ENCODE peak calls at places on chromosome 7, in nine cellular contexts. M is AG04449; A is CD8-positive, alpha-beta T cell; Y is right lobe of liver; F is AG04450; E is Peyer's patch; R is A549; D is lower lobe of right lung; O is HCT116. Q is an unnamed sample.

GRCh38 chr7:44486693-44487092 is 3.8 kb downstream of the NUDCD3 start:
- DNase-seq in R (peak; percentile 18), D (no peak), M (no peak), A (no peak), F (no peak), O (no peak), E (no peak), Y (no peak), Q (peak; percentile 58)

GRCh38 chr7:157711353-157711888 is 374.6 kb downstream of the DNAJB6 start:
- DNase-seq in F (no peak), D (peak; percentile 28), O (no peak), M (no peak), E (peak; percentile 9), A (no peak), Y (no peak), R (no peak), Q (no peak)

GRCh38 chr7:106865130-106866115 is at the start of gene PIK3CG:
- DNase-seq in O (no peak), A (peak; percentile 23), E (peak; percentile 56), R (no peak), D (no peak), F (no peak), Y (no peak), M (no peak), Q (no peak)

GRCh38 chr7:28346972-28347371 is 65.3 kb upstream of the CREB5 start:
- DNase-seq in R (no peak), M (no peak), F (no peak), A (no peak), D (no peak), E (no peak), O (no peak), Y (no peak), Q (no peak)

GRCh38 chr7:123051916-123052315 is 56.4 kb upstream of the TAS2R16 start:
- DNase-seq in D (no peak), E (no peak), M (no peak), F (no peak), O (no peak), R (no peak), Y (no peak), A (no peak), Q (no peak)

GRCh38 chr7:24024276-24024675 is 259.7 kb upstream of the NPY start:
- DNase-seq in E (no peak), A (no peak), D (no peak), R (no peak), F (no peak), O (no peak), Y (no peak), M (no peak), Q (no peak)

GRCh38 chr7:226281-226882 is 34.0 kb downstream of the FAM20C start:
- DNase-seq in F (no peak), R (peak; percentile 29), M (no peak), O (no peak), E (no peak), D (no peak), A (no peak), Y (no peak), Q (peak; percentile 35)

GRCh38 chr7:4879401-4880081 is 4.0 kb downstream of the RADIL start:
- DNase-seq in E (no peak), D (no peak), O (no peak), R (no peak), M (no peak), F (no peak), A (no peak), Y (no peak), Q (no peak)

GRCh38 chr7:151080091-151080521 is 503 bp downstream of the FASTK start:
- DNase-seq in Y (no peak), D (no peak), M (no peak), R (peak; percentile 45), O (no peak), E (peak; percentile 56), F (no peak), A (no peak), Q (no peak)

GRCh38 chr7:9231683-9232082 is 798.3 kb downstream of the NXPH1 start:
- DNase-seq in A (no peak), M (no peak), Y (no peak), R (no peak), F (no peak), D (no peak), O (no peak), E (no peak), Q (no peak)

GRCh38 chr7:151763420-151763984 is 113.4 kb downstream of the PRKAG2 start:
- DNase-seq in E (no peak), D (no peak), Y (peak; percentile 39), A (no peak), R (no peak), M (no peak), F (no peak), O (no peak), Q (no peak)

GRCh38 chr7:157442456-157442855 is 105.7 kb downstream of the DNAJB6 start:
- DNase-seq in Y (no peak), F (no peak), M (no peak), O (no peak), R (no peak), E (no peak), A (no peak), D (peak; percentile 18), Q (no peak)

GRCh38 chr7:85130702-85131101 is 56.2 kb downstream of the SEMA3D start:
- DNase-seq in F (no peak), R (no peak), O (no peak), Y (no peak), M (no peak), A (no peak), E (no peak), D (no peak), Q (no peak)

GRCh38 chr7:90391488-90391887 is 11.8 kb upstream of the CLDN12 start:
- DNase-seq in E (no peak), A (no peak), M (no peak), F (no peak), R (no peak), O (no peak), Y (no peak), D (no peak), Q (no peak)

GRCh38 chr7:141950796-141951195 is 4.0 kb upstream of the CLEC5A start:
- DNase-seq in D (no peak), Y (no peak), E (no peak), F (no peak), A (no peak), M (no peak), R (no peak), O (no peak), Q (no peak)
- TF ChIP-seq CTCF in D (no peak), Y (no peak), E (no peak), F (no peak), A (no peak), M (no peak), R (no peak), O (no peak), Q (no peak)

GRCh38 chr7:7764515-7765138 is 46.2 kb upstream of the RPA3 start:
- DNase-seq in F (no peak), E (no peak), R (no peak), O (no peak), Y (no peak), D (no peak), M (no peak), A (no peak), Q (no peak)

GRCh38 chr7:7761340-7761973 is 43.0 kb upstream of the RPA3 start:
- DNase-seq in O (peak; percentile 26), M (no peak), R (peak; percentile 60), F (no peak), Y (no peak), A (no peak), D (no peak), E (no peak), Q (no peak)

GRCh38 chr7:7765422-7765821 is 47.0 kb upstream of the RPA3 start:
- DNase-seq in R (peak; percentile 73), F (no peak), O (no peak), A (no peak), D (no peak), M (no peak), Y (no peak), E (no peak), Q (no peak)

GRCh38 chr7:7766671-7767070 is 48.3 kb upstream of the RPA3 start:
- DNase-seq in A (no peak), Y (no peak), F (no peak), D (no peak), M (no peak), O (no peak), E (no peak), R (no peak), Q (no peak)

GRCh38 chr7:7761974-7762769 is 43.8 kb upstream of the RPA3 start:
- DNase-seq in O (no peak), M (peak; percentile 38), A (peak; percentile 14), Y (no peak), F (no peak), R (peak; percentile 27), D (no peak), E (no peak), Q (no peak)
- H3K4me3 ChIP-seq in O (no peak overlapping the region), M (peak overlapping the region; percentile 53), A (peak overlapping the region; percentile 52), Y (peak overlapping the region; percentile 46), F (peak overlapping the region; percentile 60), R (peak overlapping the region; percentile 32), D (peak overlapping the region; percentile 55), E (peak overlapping the region; percentile 45), Q (no peak overlapping the region)

GRCh38 chr7:30226593-30227268 is 57.7 kb upstream of the ZNRF2 start:
- DNase-seq in E (peak; percentile 66), O (peak; percentile 63), R (peak; percentile 69), Y (peak; percentile 75), A (no peak), D (peak; percentile 51), M (no peak), F (no peak), Q (no peak)
- TF ChIP-seq CTCF in E (no peak), O (peak; percentile 81), R (peak; percentile 46), Y (peak; percentile 66), A (no peak), D (peak; percentile 35), M (peak; percentile 18), F (peak; percentile 7), Q (peak; percentile 79)

GRCh38 chr7:137968890-137969289 is 33.0 kb downstream of the CREB3L2 start:
- DNase-seq in F (no peak), M (no peak), D (no peak), A (no peak), R (no peak), O (no peak), Y (no peak), E (no peak), Q (no peak)

GRCh38 chr7:137970263-137970975 is 31.5 kb downstream of the CREB3L2 start:
- DNase-seq in M (no peak), E (no peak), A (no peak), Y (no peak), R (peak; percentile 40), D (no peak), F (no peak), O (no peak), Q (no peak)

GRCh38 chr7:137966636-137967142 is 35.2 kb downstream of the CREB3L2 start:
- DNase-seq in M (no peak), A (no peak), Y (no peak), O (no peak), R (no peak), D (no peak), E (no peak), F (no peak), Q (no peak)

GRCh38 chr7:137967143-137968018 is 34.5 kb downstream of the CREB3L2 start:
- DNase-seq in E (no peak), A (no peak), M (no peak), O (no peak), R (peak; percentile 27), F (no peak), D (no peak), Y (no peak), Q (peak; percentile 44)

DNA sequence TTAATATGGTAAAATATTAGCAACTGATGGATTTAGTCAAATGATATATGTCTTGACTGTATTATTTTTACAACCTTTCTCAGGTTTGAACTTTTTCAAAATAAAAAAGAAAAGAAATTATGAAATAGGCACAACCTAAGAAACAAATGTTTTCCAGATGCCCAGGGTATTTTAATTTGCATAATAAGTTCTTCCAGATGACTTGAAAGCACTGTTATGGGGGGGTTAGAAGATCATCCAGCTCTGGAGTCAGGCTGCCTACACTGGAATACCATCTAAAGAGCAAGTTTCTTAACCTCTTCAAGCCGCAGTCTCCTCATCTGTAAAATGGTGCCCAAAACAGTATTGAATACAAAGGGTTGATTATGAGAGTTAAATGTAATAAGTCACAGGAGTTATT is 32.1 kb downstream of the CREB3L2 start:
- DNase-seq in R (no peak), A (no peak), D (no peak), M (no peak), F (no peak), O (no peak), Y (no peak), E (no peak), Q (no peak)
- H3K4me3 ChIP-seq in R (no peak overlapping the region), A (no peak overlapping the region), D (no peak overlapping the region), M (no peak overlapping the region), F (no peak overlapping the region), O (no peak overlapping the region), Y (no peak overlapping the region), E (no peak overlapping the region), Q (no peak overlapping the region)

Q was measured in epithelial cell of proximal tubule.